ENCODE peak calls at places on chromosomes 12 and 14, in nine cellular contexts. G, E, B, P, L, W, D, Y and M are unnamed samples.

GRCh38 chr14:26163761-26164160 is 434.1 kb downstream of the NOVA1 start:
- DNase-seq in D (no peak), L (no peak), Y (no peak), P (peak; percentile 55), B (peak; percentile 43), E (no peak), W (no peak), G (no peak), M (peak; percentile 67)

GRCh38 chr14:76639606-76640272 is 121.5 kb upstream of the VASH1 start:
- DNase-seq in L (no peak), B (no peak), E (no peak), Y (no peak), G (no peak), P (no peak), W (no peak), D (no peak), M (no peak)

GRCh38 chr12:84764006-84764405 is 148.6 kb downstream of the SLC6A15 start:
- DNase-seq in W (no peak), L (no peak), P (no peak), E (no peak), B (no peak), G (no peak), Y (no peak), D (no peak), M (no peak)

GRCh38 chr12:71440393-71441349 is 1.1 kb downstream of the LGR5 start:
- DNase-seq in B (no peak), D (no peak), E (no peak), G (no peak), Y (no peak), L (peak; percentile 62), P (peak; percentile 32), W (no peak), M (peak; percentile 26)

GRCh38 chr14:93089501-93090269 is 26.0 kb downstream of the ITPK1 start:
- DNase-seq in Y (no peak), B (no peak), E (no peak), L (no peak), P (no peak), G (no peak), W (no peak), D (no peak), M (no peak)

GRCh38 chr12:4786795-4787194 is 66.6 kb downstream of the GALNT8 start:
- DNase-seq in W (no peak), G (no peak), Y (no peak), E (no peak), L (no peak), D (no peak), P (no peak), B (no peak), M (no peak)

GRCh38 chr12:132477703-132478432 is 12.1 kb upstream of the FBRSL1 start:
- DNase-seq in D (no peak), P (no peak), G (no peak), B (no peak), L (no peak), E (no peak), W (no peak), Y (no peak), M (peak; percentile 26)

GRCh38 chr14:106737025-106737424 is 1210.6 kb downstream of the TMEM121 start:
- DNase-seq in P (no peak), Y (no peak), B (no peak), W (no peak), E (no peak), L (no peak), G (no peak), D (no peak), M (no peak)

GRCh38 chr14:92475451-92476187 is 38.0 kb upstream of the RIN3 start:
- DNase-seq in P (no peak), W (no peak), D (no peak), B (no peak), E (no peak), Y (no peak), L (no peak), G (no peak), M (peak; percentile 43)

GRCh38 chr14:68944162-68944561 is 34.9 kb downstream of the ACTN1 start:
- DNase-seq in B (no peak), E (no peak), W (no peak), G (no peak), D (no peak), Y (no peak), L (no peak), P (no peak), M (no peak)

DNA sequence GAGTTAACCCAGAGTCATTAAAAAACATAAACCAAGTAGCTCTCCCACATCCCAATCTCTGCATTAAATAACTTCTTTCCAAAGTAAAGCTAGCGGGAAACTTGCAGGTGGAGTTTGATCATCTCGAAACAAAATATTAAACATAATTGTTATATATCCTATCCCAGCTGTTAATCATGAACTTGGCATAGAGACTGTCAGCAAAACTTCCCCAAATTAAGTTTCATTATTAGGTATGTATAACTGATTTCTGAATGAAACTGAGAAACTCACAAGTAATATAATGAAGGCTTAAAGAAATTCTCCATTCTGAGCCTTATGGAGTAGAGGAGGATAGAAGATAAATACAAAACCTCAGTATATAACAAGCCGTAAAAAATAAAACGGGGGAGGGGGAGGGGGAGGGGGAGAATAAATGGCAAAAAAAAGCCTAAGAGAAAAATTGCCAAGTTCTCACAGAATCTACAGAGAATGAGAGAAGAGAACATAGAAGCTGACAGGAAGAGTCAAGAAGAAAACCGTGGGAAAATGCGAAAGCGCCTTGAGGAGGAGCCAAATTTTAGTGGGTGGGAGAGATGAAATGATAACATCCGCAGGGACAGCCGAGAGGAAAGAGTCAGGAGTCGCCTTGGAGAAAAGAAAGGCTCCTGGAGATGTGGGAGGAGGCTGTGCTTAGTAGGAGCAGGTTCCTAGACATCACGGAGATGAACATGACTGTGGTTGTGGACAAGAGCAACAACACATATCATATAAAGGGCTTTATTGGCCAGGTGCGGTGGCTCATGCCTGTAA is 49.6 kb downstream of the PHLDA1 start:
- DNase-seq in D (no peak), E (no peak), B (no peak), W (no peak), G (peak; percentile 42), P (no peak), Y (peak; percentile 50), L (no peak), M (no peak)
- H3K4me2 ChIP-seq in D (no peak overlapping the region), E (peak overlapping the region; percentile 30), B (no peak overlapping the region), W (no peak overlapping the region), G (peak overlapping the region; percentile 57), P (no peak overlapping the region), Y (peak overlapping the region; percentile 45), L (no peak overlapping the region), M (no peak overlapping the region)

DNA sequence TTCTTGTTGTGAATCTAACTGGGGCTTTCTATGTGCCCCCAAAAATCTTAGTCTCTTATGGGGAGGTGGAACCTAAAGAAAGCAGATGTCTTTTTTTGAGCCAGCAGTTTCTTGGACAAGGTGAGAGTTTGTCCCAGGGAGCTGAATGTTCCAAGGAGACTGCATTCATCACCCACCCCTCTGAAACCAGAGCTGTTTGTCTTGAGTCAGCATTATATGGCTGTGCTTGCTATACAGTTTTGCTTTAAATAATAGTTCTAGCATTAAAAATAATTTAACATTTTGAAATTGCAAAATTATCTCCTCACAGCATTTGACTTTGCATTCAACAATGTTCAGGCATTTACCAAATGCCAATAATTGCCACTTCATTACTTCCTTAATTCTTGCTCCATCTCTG is 813.3 kb downstream of the BCL11B start:
- DNase-seq in D (no peak), G (no peak), W (no peak), P (no peak), E (no peak), B (no peak), L (no peak), Y (no peak), M (no peak)
- H3K9me2 ChIP-seq in D (no peaks in the 10 kb centered on the region), G (no peaks in the 10 kb centered on the region), W (no peaks in the 10 kb centered on the region), P (no peaks in the 10 kb centered on the region), E (no peaks in the 10 kb centered on the region), B (no peaks in the 10 kb centered on the region), L (no peaks in the 10 kb centered on the region), Y (no peaks in the 10 kb centered on the region), M (no peaks in the 10 kb centered on the region)

DNA sequence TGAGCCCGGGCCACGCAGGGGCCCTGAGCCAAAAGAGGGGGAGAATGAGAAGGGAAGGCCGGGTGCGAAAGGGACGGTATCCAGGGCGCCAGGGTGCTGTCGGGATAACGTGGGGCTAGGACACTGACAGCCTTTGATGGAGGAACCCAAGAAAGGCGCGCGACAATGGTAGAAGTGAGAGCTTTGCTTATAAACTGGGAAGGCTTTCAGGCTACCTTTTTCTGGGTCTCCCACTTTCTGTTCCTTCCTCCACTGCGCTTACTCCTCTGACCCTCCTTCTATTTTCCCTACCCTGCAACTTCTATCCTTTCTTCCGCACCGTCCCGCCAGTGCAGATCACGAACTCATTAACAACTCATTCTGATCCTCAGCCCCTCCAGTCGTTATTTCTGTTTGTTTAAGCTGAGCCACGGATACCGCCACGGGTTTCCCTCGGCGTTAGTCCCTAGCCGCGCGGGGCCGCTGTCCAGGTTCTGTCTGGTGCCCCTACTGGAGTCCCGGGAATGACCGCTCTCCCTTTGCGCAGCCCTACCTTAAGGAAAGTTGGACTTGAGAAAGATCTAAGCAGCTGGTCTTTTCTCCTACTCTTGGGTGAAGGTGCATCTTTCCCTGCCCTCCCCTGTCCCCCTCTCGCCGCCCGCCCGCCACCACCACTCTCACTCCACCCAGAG is 3.0 kb downstream of the SSTR1 start:
- DNase-seq in B (no peak), W (no peak), Y (no peak), L (no peak), E (no peak), D (no peak), G (no peak), P (peak; percentile 71), M (peak; percentile 87)
- H3K9me3 ChIP-seq in B (no peaks in the 10 kb centered on the region), W (no peaks in the 10 kb centered on the region), Y (peaks cover 10% of the 10 kb centered on the region), L (no peaks in the 10 kb centered on the region), E (peaks cover 19% of the 10 kb centered on the region), D (no peaks in the 10 kb centered on the region), G (no peaks in the 10 kb centered on the region), P (no peaks in the 10 kb centered on the region), M (no peaks in the 10 kb centered on the region)

GRCh38 chr12:116304621-116305020 is 27.1 kb upstream of the MED13L start:
- DNase-seq in W (no peak), D (no peak), G (no peak), L (no peak), E (no peak), P (no peak), Y (no peak), B (no peak), M (no peak)

GRCh38 chr12:116309343-116309742 is 31.9 kb upstream of the MED13L start:
- DNase-seq in Y (no peak), E (no peak), L (no peak), G (no peak), P (no peak), W (no peak), D (no peak), B (no peak), M (no peak)

GRCh38 chr12:116303929-116304328 is 26.4 kb upstream of the MED13L start:
- DNase-seq in L (no peak), Y (no peak), E (no peak), P (no peak), G (no peak), B (no peak), W (no peak), D (no peak), M (peak; percentile 74)

GRCh38 chr12:116306968-116307367 is 29.5 kb upstream of the MED13L start:
- DNase-seq in L (no peak), E (no peak), B (no peak), G (no peak), D (no peak), W (no peak), Y (no peak), P (no peak), M (no peak)

DNA sequence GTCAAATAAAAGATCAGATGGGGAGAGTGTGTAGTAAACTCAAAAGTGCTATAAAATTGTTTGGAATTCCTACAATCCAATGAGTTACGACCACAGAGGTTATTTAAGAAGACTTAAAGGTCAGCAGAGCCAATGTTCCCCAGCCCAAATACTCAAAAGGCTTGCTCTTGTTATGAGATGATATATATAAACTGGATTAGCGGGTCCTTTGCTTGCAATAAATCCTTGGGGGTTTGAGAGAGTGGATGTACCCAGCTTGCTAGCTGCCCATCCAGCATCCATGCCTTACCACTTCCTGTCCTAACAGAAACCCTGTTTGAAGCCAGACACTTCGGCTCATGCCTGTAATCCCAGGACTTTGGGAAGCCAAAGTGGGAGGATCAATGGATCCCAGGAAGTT is 29.0 kb upstream of the MED13L start:
- DNase-seq in B (no peak), Y (no peak), G (no peak), E (no peak), D (no peak), W (no peak), L (no peak), P (no peak), M (no peak)
- H3K4me2 ChIP-seq in B (no peak overlapping the region), Y (no peak overlapping the region), G (no peak overlapping the region), E (no peak overlapping the region), D (no peak overlapping the region), W (no peak overlapping the region), L (no peak overlapping the region), P (no peak overlapping the region), M (no peak overlapping the region)